ENCODE peak calls at places on chromosome X, in nine cellular contexts. T, C, O, J, S, F, R, U and W are unnamed samples. For H3K4me1, the result is how much of the 10 kb centered on the place peaks cover.

GRCh38 chrX:57453901-57454300 is 137.9 kb upstream of the ZXDB start:
- DNase-seq in T (peak), C (no peak), O (no peak), J (peak), S (peak), F (no peak), R (peak), U (no peak), W (no peak)

GRCh38 chrX:115960440-115961084 is 210.0 kb upstream of the AGTR2 start:
- DNase-seq in T (no peak), C (no peak), O (no peak), J (no peak), S (no peak), F (no peak), R (no peak), U (no peak), W (no peak)

GRCh38 chrX:56793533-56794320 is 64.7 kb downstream of the NBDY start:
- DNase-seq in T (peak), C (no peak), O (no peak), J (no peak), S (no peak), F (no peak), R (no peak), U (no peak), W (peak)

GRCh38 chrX:25158635-25159034 is 142.9 kb upstream of the ARX start:
- DNase-seq in T (no peak), C (no peak), O (no peak), J (no peak), S (no peak), F (no peak), R (no peak), U (no peak), W (no peak)

GRCh38 chrX:28609917-28610613 is 22.8 kb downstream of the IL1RAPL1 start:
- DNase-seq in T (no peak), C (no peak), O (no peak), J (no peak), S (no peak), F (no peak), R (no peak), U (no peak), W (peak)

GRCh38 chrX:87160435-87161010 is 357.1 kb upstream of the KLHL4 start:
- DNase-seq in T (no peak), C (no peak), O (no peak), J (no peak), S (no peak), F (no peak), R (no peak), U (no peak), W (no peak)

GRCh38 chrX:44223150-44223549 is 120.3 kb downstream of the EFHC2 start:
- DNase-seq in T (no peak), C (no peak), O (no peak), J (no peak), S (no peak), F (no peak), R (no peak), U (peak), W (no peak)

GRCh38 chrX:133171962-133172708 is 46.0 kb downstream of the TFDP3 start:
- DNase-seq in T (peak), C (no peak), O (no peak), J (no peak), S (no peak), F (peak), R (no peak), U (no peak), W (no peak)

GRCh38 chrX:8692886-8693285 is 39.1 kb downstream of the ANOS1 start:
- DNase-seq in T (no peak), C (no peak), O (no peak), J (no peak), S (no peak), F (no peak), R (no peak), U (no peak), W (no peak)

GRCh38 chrX:132207996-132208395 is 11.3 kb downstream of the RAP2C start:
- DNase-seq in T (no peak), C (no peak), O (no peak), J (no peak), S (no peak), F (no peak), R (no peak), U (no peak), W (no peak)

GRCh38 chrX:40095588-40096394 is 2.0 kb downstream of the BCOR start:
- DNase-seq in T (peak), C (no peak), O (peak), J (no peak), S (no peak), F (no peak), R (no peak), U (peak), W (no peak)

GRCh38 chrX:129726307-129727111 is 12.3 kb upstream of the XPNPEP2 start:
- DNase-seq in T (peak), C (peak), O (no peak), J (no peak), S (peak), F (peak), R (peak), U (peak), W (peak)

GRCh38 chrX:155951237-155951789 is 46.2 kb upstream of the IL9R start:
- DNase-seq in T (no peak), C (no peak), O (no peak), J (no peak), S (no peak), F (no peak), R (no peak), U (no peak), W (no peak)

GRCh38 chrX:55007633-55008032 is 7.5 kb downstream of the APEX2 start:
- DNase-seq in T (no peak), C (peak), O (no peak), J (no peak), S (peak), F (no peak), R (no peak), U (peak), W (no peak)

GRCh38 chrX:114581528-114582263 is 2.2 kb upstream of the HTR2C start:
- DNase-seq in T (peak), C (no peak), O (peak), J (no peak), S (no peak), F (no peak), R (no peak), U (no peak), W (no peak)

GRCh38 chrX:1502241-1502640 is 34.7 kb downstream of the P2RY8 start:
- DNase-seq in T (no peak), C (no peak), O (no peak), J (no peak), S (no peak), F (no peak), R (no peak), U (no peak), W (no peak)

GRCh38 chrX:103376118-103376978 is at the start of gene BEX3:
- DNase-seq in T (peak), C (peak), O (peak), J (no peak), S (peak), F (peak), R (peak), U (peak), W (peak)

GRCh38 chrX:68196939-68197791 is 236.1 kb downstream of the OPHN1 start:
- DNase-seq in T (peak), C (peak), O (no peak), J (no peak), S (peak), F (peak), R (no peak), U (no peak), W (no peak)

GRCh38 chrX:1395646-1396216 is 3.8 kb upstream of the SLC25A6 start:
- DNase-seq in T (no peak), C (no peak), O (no peak), J (no peak), S (no peak), F (no peak), R (no peak), U (peak), W (no peak)

GRCh38 chrX:134406230-134406794 is 53.7 kb upstream of the HPRT1 start:
- DNase-seq in T (peak), C (no peak), O (no peak), J (no peak), S (no peak), F (no peak), R (no peak), U (no peak), W (no peak)

GRCh38 chrX:135295238-135295943 is 13.9 kb upstream of the ETDC start:
- DNase-seq in T (peak), C (peak), O (peak), J (peak), S (no peak), F (no peak), R (peak), U (no peak), W (no peak)

GRCh38 chrX:95703696-95704095 is 980.9 kb upstream of the DIAPH2 start:
- DNase-seq in T (no peak), C (no peak), O (no peak), J (no peak), S (no peak), F (no peak), R (no peak), U (no peak), W (no peak)

GRCh38 chrX:103664363-103664762 is 22.1 kb downstream of the MORF4L2 start:
- DNase-seq in T (no peak), C (no peak), O (no peak), J (no peak), S (no peak), F (no peak), R (no peak), U (no peak), W (no peak)

GRCh38 chrX:104122829-104123228 is 10.5 kb downstream of the ZCCHC18 start:
- DNase-seq in T (no peak), C (no peak), O (no peak), J (no peak), S (no peak), F (no peak), R (no peak), U (no peak), W (no peak)

GRCh38 chrX:34612036-34612435 is 45.0 kb downstream of the TMEM47 start:
- DNase-seq in T (no peak), C (no peak), O (no peak), J (no peak), S (no peak), F (no peak), R (no peak), U (no peak), W (no peak)

GRCh38 chrX:125384843-125385242 is 65.2 kb downstream of the TEX13C start:
- DNase-seq in T (no peak), C (no peak), O (no peak), J (no peak), S (no peak), F (no peak), R (no peak), U (no peak), W (no peak)

GRCh38 chrX:88135735-88136134 is 611.3 kb upstream of the CPXCR1 start:
- DNase-seq in T (no peak), C (no peak), O (no peak), J (no peak), S (peak), F (no peak), R (no peak), U (no peak), W (no peak)

GRCh38 chrX:39480966-39481365 is 616.8 kb downstream of the BCOR start:
- DNase-seq in T (no peak), C (no peak), O (no peak), J (no peak), S (no peak), F (no peak), R (no peak), U (no peak), W (no peak)

GRCh38 chrX:149512225-149512885 is 7.2 kb upstream of the IDS start:
- DNase-seq in T (peak), C (peak), O (no peak), J (peak), S (peak), F (peak), R (no peak), U (no peak), W (no peak)

GRCh38 chrX:129115104-129115503 is 408.2 kb downstream of the SMARCA1 start:
- DNase-seq in T (peak), C (no peak), O (no peak), J (no peak), S (peak), F (peak), R (no peak), U (no peak), W (no peak)

GRCh38 chrX:8201896-8202331 is 30.8 kb upstream of the VCX2 start:
- DNase-seq in T (no peak), C (no peak), O (no peak), J (no peak), S (no peak), F (no peak), R (no peak), U (no peak), W (no peak)

GRCh38 chrX:107667426-107667825 is 39.1 kb downstream of the PRPS1 start:
- DNase-seq in T (no peak), C (no peak), O (no peak), J (no peak), S (no peak), F (no peak), R (no peak), U (no peak), W (no peak)

GRCh38 chrX:24334473-24334872 is 20.6 kb upstream of the SUPT20HL2 start:
- DNase-seq in T (no peak), C (no peak), O (no peak), J (no peak), S (no peak), F (no peak), R (no peak), U (no peak), W (no peak)

GRCh38 chrX:30219372-30219771 is 4.0 kb downstream of the MAGEB2 start:
- DNase-seq in T (no peak), C (no peak), O (no peak), J (no peak), S (no peak), F (no peak), R (peak), U (no peak), W (no peak)

GRCh38 chrX:40154853-40155616 is 57.3 kb upstream of the BCOR start:
- DNase-seq in T (peak), C (peak), O (peak), J (no peak), S (peak), F (peak), R (no peak), U (peak), W (peak)

GRCh38 chrX:68417651-68418050 is 15.6 kb downstream of the OPHN1 start:
- DNase-seq in T (no peak), C (no peak), O (no peak), J (no peak), S (no peak), F (no peak), R (no peak), U (no peak), W (no peak)

DNA sequence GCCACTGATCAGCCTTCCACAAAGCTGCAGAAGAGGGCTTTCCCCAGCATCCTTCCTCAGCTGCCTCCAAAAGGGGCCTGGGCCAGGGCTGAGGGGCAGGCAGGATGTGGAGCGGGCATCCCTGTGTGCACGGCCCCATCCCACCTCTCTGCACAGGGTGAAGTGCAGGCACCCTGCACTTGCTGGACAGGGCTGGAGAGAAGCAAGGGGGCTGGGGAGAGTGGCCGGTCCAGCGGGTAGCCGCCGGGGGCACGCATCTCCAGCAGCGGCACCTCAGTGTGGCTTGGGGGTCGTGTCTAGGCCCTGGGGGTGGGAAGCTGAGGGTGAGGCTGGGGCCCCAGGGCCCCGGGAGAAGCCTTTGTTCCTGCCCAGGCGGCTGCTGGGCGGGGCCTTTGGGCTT is 3.0 kb downstream of the AVPR2 start:
- DNase-seq in T (no peak), C (no peak), O (peak), J (no peak), S (no peak), F (no peak), R (no peak), U (no peak), W (peak)
- TF ChIP-seq EP300 in T (no peak), C (no peak), O (no peak), J (no peak), S (no peak), F (no peak), R (no peak), U (no peak), W (no peak)

DNA sequence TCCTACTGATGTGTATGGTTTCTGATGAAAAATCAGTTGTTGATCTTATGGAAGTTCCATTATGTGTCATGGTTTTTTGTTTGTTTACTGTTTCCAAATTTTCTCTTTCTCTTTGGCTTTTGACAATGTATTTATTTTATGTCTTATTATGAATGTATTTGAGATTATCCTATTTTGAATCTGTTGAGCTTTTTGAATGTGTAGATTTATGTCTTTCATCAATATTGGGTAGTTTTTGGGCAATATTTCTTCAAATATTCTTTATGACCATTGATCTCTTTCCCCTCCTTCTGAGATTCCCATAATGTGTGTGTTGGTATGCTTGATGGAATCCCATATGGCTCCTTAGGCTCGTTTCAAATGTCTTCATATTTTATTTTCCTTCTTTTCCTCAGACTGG is 80.5 kb upstream of the FAM47C start:
- DNase-seq in T (no peak), C (no peak), O (no peak), J (no peak), S (no peak), F (no peak), R (no peak), U (no peak), W (no peak)
- H3K4me3 ChIP-seq in T (no peak), C (no peak), O (no peak), J (no peak), S (no peak), F (no peak), R (no peak), U (no peak), W (no peak)

DNA sequence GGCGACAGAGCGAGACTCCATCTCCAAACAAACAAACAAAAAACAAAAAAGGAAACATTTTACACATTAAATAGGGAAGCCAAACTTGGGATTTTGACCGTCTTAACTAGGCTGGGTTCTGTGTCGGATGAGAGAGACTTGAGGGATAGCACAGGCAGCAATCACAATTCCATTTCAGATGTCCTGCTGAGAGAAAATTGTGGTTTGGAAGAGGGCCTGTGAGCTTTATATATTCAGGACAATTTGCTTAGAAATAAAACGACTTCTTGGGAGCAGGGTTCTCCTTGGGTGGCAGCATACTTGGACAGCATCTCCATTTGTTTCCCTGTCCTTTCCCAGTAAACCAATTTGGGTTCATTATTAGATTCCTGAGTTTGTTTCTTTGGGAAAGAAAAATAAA is 80.7 kb upstream of the EGFL6 start:
- DNase-seq in T (no peak), C (no peak), O (no peak), J (no peak), S (no peak), F (no peak), R (no peak), U (no peak), W (no peak)
- H3K4me1 ChIP-seq in T (under half), C (under half), O (under half), J (under half), S (under half), F (under half), R (under half), U (under half), W (under half)

GRCh38 chrX:47561653-47562151 is 697 bp downstream of the ARAF start:
- DNase-seq in T (no peak), C (no peak), O (no peak), J (no peak), S (no peak), F (no peak), R (no peak), U (no peak), W (no peak)
- TF ChIP-seq EP300 in T (no peak), C (no peak), O (no peak), J (no peak), S (no peak), F (no peak), R (no peak), U (no peak), W (no peak)